ENCODE peak calls at places on chromosomes 13 and 19, in seven cellular contexts. One of them, this sample, is unnamed.

GRCh38 chr13:78309497-78310180 is 293.7 kb downstream of the POU4F1 start:
- DNase-seq in RCC 7860: no peak
- DNase-seq in T47D: no peak
- DNase-seq in amniotic stem cell: no peak
- DNase-seq in naive B cell: no peak
- DNase-seq in OCI-LY7: no peak
- DNase-seq in SW 1271: no peak
- DNase-seq in this sample: no peak

GRCh38 chr13:112725346-112726017 is 35.6 kb downstream of the ATP11A start:
- DNase-seq in T47D: peak; percentile 30
- DNase-seq in amniotic stem cell: no peak
- DNase-seq in OCI-LY7: no peak
- DNase-seq in RCC 7860: peak; percentile 59
- DNase-seq in naive B cell: no peak
- DNase-seq in SW 1271: peak; percentile 16
- DNase-seq in this sample: no peak

GRCh38 chr19:36377541-36378178 is 1.3 kb downstream of the ZFP14 start:
- DNase-seq in amniotic stem cell: no peak
- DNase-seq in OCI-LY7: no peak
- DNase-seq in T47D: no peak
- DNase-seq in SW 1271: no peak
- DNase-seq in naive B cell: no peak
- DNase-seq in RCC 7860: no peak
- DNase-seq in this sample: no peak

GRCh38 chr13:75478659-75479058 is 3.3 kb downstream of the TBC1D4 start:
- DNase-seq in naive B cell: no peak
- DNase-seq in amniotic stem cell: no peak
- DNase-seq in SW 1271: no peak
- DNase-seq in OCI-LY7: no peak
- DNase-seq in T47D: no peak
- DNase-seq in RCC 7860: no peak
- DNase-seq in this sample: no peak

GRCh38 chr13:33509642-33510229 is 224.2 kb upstream of the STARD13 start:
- DNase-seq in amniotic stem cell: no peak
- DNase-seq in OCI-LY7: no peak
- DNase-seq in naive B cell: no peak
- DNase-seq in SW 1271: no peak
- DNase-seq in T47D: peak; percentile 83
- DNase-seq in RCC 7860: no peak
- DNase-seq in this sample: peak; percentile 43

GRCh38 chr19:17703823-17704463 is 15.3 kb upstream of the MAP1S start:
- DNase-seq in amniotic stem cell: no peak
- DNase-seq in OCI-LY7: peak; percentile 75
- DNase-seq in RCC 7860: no peak
- DNase-seq in T47D: peak; percentile 35
- DNase-seq in SW 1271: no peak
- DNase-seq in naive B cell: peak; percentile 70
- DNase-seq in this sample: no peak

GRCh38 chr19:31349160-31349881 is at the start of gene TSHZ3:
- DNase-seq in naive B cell: no peak
- DNase-seq in RCC 7860: peak; percentile 59
- DNase-seq in amniotic stem cell: peak; percentile 50
- DNase-seq in SW 1271: peak; percentile 86
- DNase-seq in OCI-LY7: no peak
- DNase-seq in T47D: peak; percentile 33
- DNase-seq in this sample: no peak

GRCh38 chr13:33401238-33401637 is 115.7 kb upstream of the STARD13 start:
- DNase-seq in amniotic stem cell: no peak
- DNase-seq in OCI-LY7: no peak
- DNase-seq in T47D: peak; percentile 66
- DNase-seq in RCC 7860: no peak
- DNase-seq in SW 1271: no peak
- DNase-seq in naive B cell: no peak
- DNase-seq in this sample: no peak

GRCh38 chr19:33348301-33349010 is 25.1 kb upstream of the CEBPG start:
- DNase-seq in RCC 7860: no peak
- DNase-seq in T47D: peak; percentile 82
- DNase-seq in amniotic stem cell: no peak
- DNase-seq in OCI-LY7: no peak
- DNase-seq in SW 1271: no peak
- DNase-seq in naive B cell: no peak
- DNase-seq in this sample: no peak

GRCh38 chr19:8335343-8336071 is 7.6 kb downstream of the KANK3 start:
- DNase-seq in SW 1271: no peak
- DNase-seq in T47D: no peak
- DNase-seq in amniotic stem cell: no peak
- DNase-seq in RCC 7860: no peak
- DNase-seq in OCI-LY7: no peak
- DNase-seq in naive B cell: peak; percentile 37
- DNase-seq in this sample: no peak

GRCh38 chr19:1880611-1881392 is 4.5 kb downstream of the ABHD17A start:
- DNase-seq in SW 1271: no peak
- DNase-seq in OCI-LY7: no peak
- DNase-seq in amniotic stem cell: no peak
- DNase-seq in naive B cell: no peak
- DNase-seq in T47D: no peak
- DNase-seq in RCC 7860: no peak
- DNase-seq in this sample: no peak

GRCh38 chr19:17751103-17751911 is at the start of gene FCHO1:
- DNase-seq in SW 1271: no peak
- DNase-seq in amniotic stem cell: no peak
- DNase-seq in OCI-LY7: peak; percentile 95
- DNase-seq in naive B cell: peak; percentile 93
- DNase-seq in T47D: no peak
- DNase-seq in RCC 7860: no peak
- DNase-seq in this sample: no peak

This sample was measured in BJ.